ENCODE peak calls at places on chromosomes 3 and 15, in four cellular contexts. Z is cardiac fibroblast, B is mucosa of descending colon, L is fibroblast of mammary gland. X is an unnamed sample.

GRCh38 chr3:197466586-197467399 is 89.0 kb downstream of the BDH1 start:
- DNase-seq in Z (peak; percentile 74), B (no peak), L (peak; percentile 77), X (no peak)

GRCh38 chr3:14093831-14094230 is 30.8 kb downstream of the CHCHD4 start:
- DNase-seq in Z (no peak), B (no peak), L (no peak), X (no peak)

GRCh38 chr15:38430106-38430760 is 23.7 kb upstream of the FAM98B start:
- DNase-seq in Z (no peak), B (no peak), L (no peak), X (no peak)

GRCh38 chr15:55917881-55918296 is 75.5 kb downstream of the NEDD4 start:
- DNase-seq in Z (peak; percentile 93), B (no peak), L (peak; percentile 93), X (no peak)

GRCh38 chr15:52491460-52491859 is 37.2 kb downstream of the MYO5A start:
- DNase-seq in Z (peak; percentile 12), B (no peak), L (peak; percentile 76), X (no peak)

GRCh38 chr3:153944084-153944483 is 177.1 kb upstream of the ARHGEF26 start:
- DNase-seq in Z (peak; percentile 21), B (no peak), L (peak; percentile 19), X (no peak)

GRCh38 chr3:119319311-119319710 is 25.1 kb downstream of the ARHGAP31 start:
- DNase-seq in Z (no peak), B (no peak), L (no peak), X (no peak)

GRCh38 chr3:149077638-149078037 is 8.7 kb downstream of the HLTF start:
- DNase-seq in Z (no peak), B (no peak), L (peak; percentile 55), X (no peak)

GRCh38 chr15:51097553-51098330 is 3.0 kb upstream of the TNFAIP8L3 start:
- DNase-seq in Z (peak; percentile 81), B (no peak), L (peak; percentile 76), X (no peak)

GRCh38 chr3:135075157-135075556 is 280.1 kb downstream of the EPHB1 start:
- DNase-seq in Z (no peak), B (no peak), L (no peak), X (no peak)

GRCh38 chr15:57395292-57395691 is 19.0 kb downstream of the CGNL1 start:
- DNase-seq in Z (peak; percentile 83), B (no peak), L (peak; percentile 75), X (no peak)

GRCh38 chr15:88604381-88604951 is 16.7 kb upstream of the AEN start:
- DNase-seq in Z (no peak), B (no peak), L (no peak), X (no peak)

GRCh38 chr3:185527364-185527763 is 25.0 kb downstream of the LIPH start:
- DNase-seq in Z (no peak), B (no peak), L (no peak), X (no peak)

GRCh38 chr3:149009732-149010131 is 18.4 kb downstream of the GYG1 start:
- DNase-seq in Z (peak; percentile 45), B (no peak), L (peak; percentile 19), X (no peak)

GRCh38 chr15:63907521-63907920 is 73.8 kb upstream of the HERC1 start:
- DNase-seq in Z (no peak), B (no peak), L (no peak), X (no peak)

GRCh38 chr3:47004369-47005211 is 25.1 kb downstream of the NBEAL2 start:
- DNase-seq in Z (no peak), B (peak; percentile 47), L (no peak), X (no peak)

GRCh38 chr3:180804871-180805430 is 107.5 kb upstream of the FXR1 start:
- DNase-seq in Z (peak; percentile 74), B (no peak), L (peak; percentile 49), X (no peak)

GRCh38 chr3:120450261-120450913 is 405 bp downstream of the FSTL1 start:
- DNase-seq in Z (no peak), B (peak; percentile 59), L (no peak), X (peak; percentile 56)

GRCh38 chr3:139520028-139520737 is 19.4 kb downstream of the RBP1 start:
- DNase-seq in Z (peak; percentile 13), B (no peak), L (peak; percentile 39), X (no peak)

GRCh38 chr3:53581671-53582070 is 87.3 kb downstream of the CACNA1D start:
- DNase-seq in Z (no peak), B (no peak), L (peak; percentile 42), X (no peak)

GRCh38 chr3:123112232-123112631 is 45.4 kb downstream of the PDIA5 start:
- DNase-seq in Z (no peak), B (no peak), L (no peak), X (no peak)

GRCh38 chr15:33722005-33722672 is 246.2 kb upstream of the CHRM5 start:
- DNase-seq in Z (peak; percentile 92), B (no peak), L (peak; percentile 95), X (no peak)

GRCh38 chr15:91508633-91509032 is 344.9 kb upstream of the SLCO3A1 start:
- DNase-seq in Z (peak; percentile 75), B (no peak), L (peak; percentile 24), X (no peak)

GRCh38 chr3:22439626-22440025 is 688.6 kb upstream of the ZNF385D start:
- DNase-seq in Z (no peak), B (no peak), L (no peak), X (no peak)

DNA sequence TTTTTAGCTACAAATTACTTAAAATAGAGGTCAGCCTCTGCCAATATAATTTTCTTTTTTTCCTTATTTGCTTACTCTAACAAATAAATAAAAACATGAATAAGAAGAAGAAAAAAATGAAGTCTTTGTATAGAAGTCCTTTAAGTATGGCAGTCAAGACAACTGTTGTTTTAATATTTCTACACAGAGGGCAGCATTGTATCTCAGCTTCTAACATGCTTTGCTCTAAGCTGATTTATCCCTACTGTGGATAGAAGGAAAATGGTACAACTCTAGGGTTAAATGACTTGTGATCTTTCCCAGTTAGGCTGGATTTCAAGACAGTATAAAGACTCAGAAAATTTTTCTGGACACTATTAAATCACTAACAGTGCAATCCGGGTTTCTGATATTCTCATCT is 104.3 kb upstream of the MEIS2 start:
- DNase-seq in Z (no peak), B (no peak), L (peak; percentile 21), X (no peak)
- TF ChIP-seq CTCF in Z (no peak), B (no peak), L (peak; percentile 15), X (no peak)

GRCh38 chr15:85312925-85313324 is 67.5 kb upstream of the AKAP13 start:
- DNase-seq in Z (peak; percentile 74), B (no peak), L (peak; percentile 90), X (no peak)
- TF ChIP-seq CTCF in Z (peak; percentile 51), B (no peak), L (peak; percentile 46), X (no peak)

DNA sequence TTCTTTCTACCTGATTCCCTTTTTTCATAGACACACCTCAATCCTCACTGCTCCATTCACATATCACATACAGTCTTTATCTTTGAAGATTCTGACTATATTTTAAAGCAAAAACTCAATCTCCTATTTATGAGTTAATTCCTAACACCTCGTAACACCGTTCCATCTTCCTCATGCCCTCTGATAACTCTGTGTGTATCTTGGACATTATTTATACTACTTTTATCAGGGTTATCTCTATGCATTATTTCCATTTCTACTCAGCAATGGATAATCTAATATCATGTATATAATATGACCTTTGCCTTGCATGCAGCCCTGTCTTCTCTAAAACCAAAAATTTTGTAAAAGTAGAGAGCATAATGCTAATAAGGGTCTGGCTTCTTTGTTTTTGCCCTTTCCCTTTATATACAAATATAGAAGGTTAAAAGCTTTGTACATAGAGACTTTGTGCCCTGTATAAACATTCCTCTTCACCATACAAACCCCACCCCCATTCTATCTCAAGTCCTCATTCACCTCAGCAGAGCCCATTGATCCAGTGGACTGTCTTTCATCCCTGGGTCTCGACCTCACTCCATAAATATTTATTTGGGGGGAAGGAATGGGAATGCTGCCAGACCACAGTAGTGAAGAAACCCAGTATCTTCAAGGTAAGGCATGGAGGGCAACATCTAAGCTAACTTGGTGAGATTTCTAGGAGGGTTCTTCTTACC is 21.8 kb downstream of the TRIM42 start:
- DNase-seq in Z (no peak), B (no peak), L (no peak), X (no peak)
- TF ChIP-seq CTCF in Z (no peak), B (no peak), L (no peak), X (no peak)

GRCh38 chr15:80635953-80636352 is 59.2 kb upstream of the ABHD17C start:
- DNase-seq in Z (no peak), B (no peak), L (no peak), X (no peak)

GRCh38 chr15:80638553-80639167 is 56.5 kb upstream of the ABHD17C start:
- DNase-seq in Z (no peak), B (no peak), L (no peak), X (no peak)

GRCh38 chr15:80637747-80638146 is 57.4 kb upstream of the ABHD17C start:
- DNase-seq in Z (no peak), B (no peak), L (no peak), X (no peak)

GRCh38 chr15:80639168-80639555 is 55.9 kb upstream of the ABHD17C start:
- DNase-seq in Z (no peak), B (no peak), L (no peak), X (no peak)

GRCh38 chr15:80636675-80637074 is 58.4 kb upstream of the ABHD17C start:
- DNase-seq in Z (no peak), B (no peak), L (no peak), X (peak; percentile 53)
- TF ChIP-seq CTCF in Z (no peak), B (no peak), L (no peak), X (no peak)